ENCODE peak calls at places on chromosomes 12 and 14, in six cellular contexts. K is SK-N-SH; Q is G401; M is posterior cingulate gyrus; D is T-helper 22 cell; J is activated CD4-positive, CD25-positive, alpha-beta regulatory T cell. B is an unnamed sample.

GRCh38 chr12:132292328-132293319 is 36.8 kb downstream of the GALNT9 start:
- DNase-seq in D (no peak), J (no peak), K (no peak), Q (no peak), M (peak; percentile 50), B (no peak)

GRCh38 chr14:50839048-50839447 is 8.1 kb upstream of the NIN start:
- DNase-seq in D (no peak), J (no peak), K (no peak), Q (no peak), M (no peak), B (no peak)

GRCh38 chr12:104956870-104957301 is 1.2 kb downstream of the SLC41A2 start:
- DNase-seq in Q (peak; percentile 52), K (no peak), J (no peak), D (no peak), M (no peak), B (no peak)

GRCh38 chr14:28709571-28710305 is 56.8 kb upstream of the FOXG1 start:
- DNase-seq in M (no peak), D (no peak), J (no peak), Q (no peak), K (no peak), B (no peak)

GRCh38 chr14:41915732-41916131 is 309.1 kb downstream of the LRFN5 start:
- DNase-seq in K (no peak), J (no peak), M (no peak), D (no peak), Q (no peak), B (no peak)

GRCh38 chr14:103021817-103022668 is 35.3 kb downstream of the CDC42BPB start:
- DNase-seq in Q (no peak), M (no peak), D (no peak), K (no peak), J (no peak), B (no peak)

GRCh38 chr14:35420036-35420811 is 15.7 kb upstream of the NFKBIA start:
- DNase-seq in M (no peak), D (no peak), K (peak; percentile 32), J (no peak), Q (no peak), B (no peak)

GRCh38 chr14:90301580-90302181 is 30.1 kb downstream of the NRDE2 start:
- DNase-seq in M (no peak), J (no peak), D (no peak), Q (peak; percentile 90), K (peak; percentile 51), B (no peak)

GRCh38 chr12:47811581-47812484 is 7.9 kb downstream of the HDAC7 start:
- DNase-seq in D (no peak), Q (no peak), K (no peak), J (no peak), M (peak; percentile 63), B (no peak)

GRCh38 chr12:118498171-118498570 is 121.8 kb downstream of the SUDS3 start:
- DNase-seq in K (no peak), Q (no peak), D (no peak), J (no peak), M (no peak), B (no peak)

GRCh38 chr14:75619598-75619997 is 41.1 kb downstream of the ERG28 start:
- DNase-seq in D (no peak), J (no peak), K (no peak), Q (no peak), M (no peak), B (no peak)

B was measured in T-helper 17 cell.